ENCODE peak calls at places on chromosomes 6 and 20, in six cellular contexts. T is GM23338, N is lung, I is breast epithelium, E is mammary epithelial cell, V is A549. U is an unnamed sample. For H3K4me1, the result is how much of the 10 kb centered on the place peaks cover.

GRCh38 chr6:66568271-66568670 is 861.2 kb upstream of the EYS start:
- DNase-seq in T (peak), N (no peak), I (no peak), E (no peak), V (peak), U (no peak)

GRCh38 chr6:106103728-106104109 is 17.6 kb downstream of the PRDM1 start:
- DNase-seq in T (no peak), N (no peak), I (no peak), E (peak), V (no peak), U (no peak)

GRCh38 chr6:54441020-54441419 is 132.8 kb downstream of the TINAG start:
- DNase-seq in T (no peak), N (no peak), I (no peak), E (no peak), V (no peak), U (no peak)

GRCh38 chr20:21705466-21706344 is at the start of gene PAX1:
- DNase-seq in T (peak), N (no peak), I (no peak), E (no peak), V (peak), U (no peak)

GRCh38 chr6:163173741-163174140 is 240.8 kb upstream of the QKI start:
- DNase-seq in T (no peak), N (peak), I (no peak), E (no peak), V (no peak), U (no peak)

GRCh38 chr6:159084493-159085091 is 39.8 kb upstream of the TAGAP start:
- DNase-seq in T (no peak), N (no peak), I (no peak), E (peak), V (no peak), U (no peak)

GRCh38 chr6:62283359-62283758 is 2.7 kb downstream of the KHDRBS2 start:
- DNase-seq in T (no peak), N (no peak), I (no peak), E (no peak), V (no peak), U (no peak)

GRCh38 chr6:81562169-81562568 is 190.3 kb downstream of the TENT5A start:
- DNase-seq in T (no peak), N (no peak), I (no peak), E (no peak), V (peak), U (no peak)

GRCh38 chr6:104951677-104952076 is 5.2 kb upstream of the LIN28B start:
- DNase-seq in T (no peak), N (no peak), I (no peak), E (no peak), V (no peak), U (no peak)

GRCh38 chr6:90790058-90790457 is 203.2 kb upstream of the MAP3K7 start:
- DNase-seq in T (no peak), N (no peak), I (no peak), E (peak), V (no peak), U (no peak)

GRCh38 chr6:80489911-80490635 is 383.6 kb downstream of the BCKDHB start:
- DNase-seq in T (no peak), N (no peak), I (no peak), E (peak), V (no peak), U (no peak)

GRCh38 chr6:19736066-19736465 is 101.1 kb upstream of the ID4 start:
- DNase-seq in T (no peak), N (no peak), I (no peak), E (no peak), V (no peak), U (no peak)

GRCh38 chr6:3309391-3310050 is 50.8 kb downstream of the PSMG4 start:
- DNase-seq in T (no peak), N (no peak), I (no peak), E (no peak), V (no peak), U (no peak)

GRCh38 chr6:166281104-166281503 is 27.1 kb downstream of the PRR18 start:
- DNase-seq in T (no peak), N (no peak), I (no peak), E (no peak), V (no peak), U (no peak)

GRCh38 chr6:108118791-108119211 is 44.3 kb upstream of the OSTM1 start:
- DNase-seq in T (no peak), N (no peak), I (no peak), E (no peak), V (no peak), U (no peak)
- H3K4me1 ChIP-seq in T (half or more), N (under half), I (under half), E (under half), V (under half), U (under half)

DNA sequence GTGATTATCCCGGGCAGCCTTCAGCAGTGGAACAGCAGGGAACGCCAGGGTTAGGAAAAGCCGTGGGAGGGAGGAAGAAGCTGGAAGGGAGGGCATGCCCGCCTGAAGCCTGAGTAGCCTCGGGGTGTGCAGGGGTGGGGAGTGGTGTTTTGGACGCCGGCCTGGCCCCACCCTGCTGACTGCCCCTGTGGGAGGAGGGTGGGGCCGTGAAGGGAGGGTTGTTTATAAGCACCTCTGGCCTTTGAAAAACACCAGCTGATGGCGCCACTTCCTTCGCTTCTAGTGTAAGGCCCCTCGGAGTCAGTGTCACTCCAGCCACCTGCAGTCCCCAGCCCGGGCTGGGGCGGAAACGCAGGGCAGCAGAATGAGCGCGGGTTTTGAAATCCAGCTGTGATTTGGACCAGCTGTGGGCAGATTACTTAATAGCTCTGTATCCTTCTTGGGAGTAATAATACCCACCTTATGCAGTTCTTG is 52.8 kb upstream of the BMP6 start:
- DNase-seq in T (peak), N (peak), I (no peak), E (peak), V (peak), U (peak)
- TF ChIP-seq CTCF in T (peak), N (no peak), I (no peak), E (peak), V (no peak), U (no peak)

GRCh38 chr6:1479095-1479494 is 89.7 kb downstream of the FOXF2 start:
- DNase-seq in T (no peak), N (no peak), I (no peak), E (peak), V (no peak), U (no peak)
- H3K4me1 ChIP-seq in T (under half), N (under half), I (under half), E (under half), V (half or more), U (under half)

DNA sequence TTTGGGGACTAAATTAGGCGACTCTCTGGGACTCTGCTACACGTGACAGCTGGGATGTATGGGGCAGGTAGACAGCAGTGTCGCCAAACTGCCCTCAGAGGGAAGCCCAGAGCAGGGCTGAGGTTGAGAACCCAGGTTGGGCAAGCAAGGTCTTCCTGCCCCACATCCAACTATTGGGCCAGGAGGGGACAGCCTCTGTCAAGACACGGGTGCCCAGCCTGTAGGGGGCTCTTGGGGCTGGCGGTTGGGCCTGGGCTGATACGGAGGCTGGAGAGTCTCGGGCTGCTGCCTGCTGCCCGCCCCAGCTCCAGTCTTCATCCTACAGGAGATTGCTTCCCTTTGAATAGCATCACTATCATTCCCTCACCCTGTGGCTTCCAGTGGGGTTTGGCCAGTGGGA is 33.3 kb downstream of the CPNE5 start:
- DNase-seq in T (peak), N (no peak), I (no peak), E (no peak), V (no peak), U (no peak)
- TF ChIP-seq CTCF in T (peak), N (no peak), I (no peak), E (no peak), V (no peak), U (no peak)

DNA sequence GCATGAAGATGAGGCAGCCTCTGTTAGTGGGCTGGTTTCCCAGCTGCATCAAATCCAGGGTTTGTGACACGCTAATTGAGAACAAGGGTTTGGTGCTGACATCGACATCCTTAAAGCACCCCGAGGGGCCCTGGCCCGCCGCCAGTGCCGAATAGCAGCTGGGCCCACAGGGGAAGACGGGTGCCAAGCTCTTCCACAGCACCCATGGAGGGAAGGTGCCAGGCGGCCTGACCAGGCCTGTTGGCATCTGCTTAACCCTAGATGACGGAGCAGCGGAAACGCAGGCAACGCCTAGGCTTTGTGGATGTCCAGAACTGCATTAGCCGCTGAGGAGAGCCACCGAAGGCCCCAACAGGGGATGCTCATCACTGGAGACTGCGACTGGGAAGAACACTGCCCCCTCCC is 16.0 kb downstream of the UQCC2 start:
- DNase-seq in T (no peak), N (no peak), I (no peak), E (no peak), V (no peak), U (no peak)
- H3K4me1 ChIP-seq in T (under half), N (under half), I (under half), E (half or more), V (under half), U (under half)

GRCh38 chr6:39204646-39205244 is 24.5 kb downstream of the KCNK5 start:
- DNase-seq in T (peak), N (no peak), I (no peak), E (no peak), V (no peak), U (no peak)

GRCh38 chr6:39203804-39204495 is 25.3 kb downstream of the KCNK5 start:
- DNase-seq in T (peak), N (peak), I (no peak), E (peak), V (peak), U (no peak)

GRCh38 chr6:39202166-39202565 is 27.1 kb downstream of the KCNK5 start:
- DNase-seq in T (no peak), N (no peak), I (no peak), E (no peak), V (no peak), U (no peak)

GRCh38 chr6:39200498-39201020 is 28.7 kb downstream of the KCNK5 start:
- DNase-seq in T (no peak), N (peak), I (no peak), E (no peak), V (no peak), U (no peak)

GRCh38 chr6:39203398-39203797 is 25.9 kb downstream of the KCNK5 start:
- DNase-seq in T (no peak), N (no peak), I (no peak), E (no peak), V (no peak), U (no peak)
- TF ChIP-seq CTCF in T (no peak), N (no peak), I (no peak), E (no peak), V (no peak), U (no peak)

GRCh38 chr6:14736231-14736953 is 509.5 kb upstream of the JARID2 start:
- DNase-seq in T (no peak), N (no peak), I (no peak), E (no peak), V (no peak), U (no peak)
- H3K4me1 ChIP-seq in T (under half), N (under half), I (under half), E (under half), V (under half), U (under half)

DNA sequence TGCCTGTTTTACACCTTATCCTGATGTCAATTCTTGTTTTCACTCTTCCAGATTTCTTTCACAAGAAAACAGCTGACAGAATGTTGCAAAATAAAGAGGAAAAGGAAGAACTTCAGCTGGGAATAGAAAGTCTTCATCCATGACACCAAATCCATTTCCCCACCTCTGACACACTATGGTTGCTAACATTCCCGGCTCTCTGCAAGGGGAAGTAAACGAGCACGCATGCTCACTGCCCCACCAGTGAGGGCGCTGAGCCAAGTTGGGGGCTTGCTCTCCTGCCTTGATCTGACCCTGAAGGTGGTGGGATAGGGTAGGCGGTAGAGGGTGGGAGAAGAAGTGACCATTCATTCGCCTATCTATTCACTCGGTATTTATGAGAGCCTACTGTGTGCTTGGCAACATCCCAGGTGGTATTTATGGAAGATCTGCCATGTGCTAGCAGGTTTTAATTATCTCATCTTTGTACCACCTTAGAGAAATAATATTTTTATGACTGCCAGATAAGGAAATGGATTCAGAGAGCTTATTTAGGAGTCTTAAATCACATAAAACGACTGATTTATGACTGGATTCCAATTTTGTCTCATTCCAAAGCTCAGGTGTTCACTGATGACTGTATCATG is 206.2 kb downstream of the FOXC1 start:
- DNase-seq in T (peak), N (no peak), I (no peak), E (no peak), V (no peak), U (no peak)
- TF ChIP-seq CTCF in T (peak), N (no peak), I (no peak), E (no peak), V (no peak), U (no peak)

GRCh38 chr6:13302291-13302690 is 26.0 kb downstream of the TBC1D7 start:
- DNase-seq in T (no peak), N (peak), I (no peak), E (no peak), V (no peak), U (no peak)

GRCh38 chr6:13303668-13304017 is 24.7 kb downstream of the TBC1D7 start:
- DNase-seq in T (no peak), N (peak), I (no peak), E (no peak), V (no peak), U (peak)

GRCh38 chr6:13304101-13304500 is 24.2 kb downstream of the TBC1D7 start:
- DNase-seq in T (no peak), N (peak), I (no peak), E (no peak), V (no peak), U (no peak)

GRCh38 chr6:13304580-13305255 is 23.6 kb downstream of the TBC1D7 start:
- DNase-seq in T (no peak), N (peak), I (no peak), E (no peak), V (no peak), U (no peak)

GRCh38 chr6:13302751-13303667 is 25.3 kb downstream of the TBC1D7 start:
- DNase-seq in T (no peak), N (peak), I (no peak), E (peak), V (peak), U (no peak)
- H3K4me1 ChIP-seq in T (under half), N (under half), I (under half), E (under half), V (half or more), U (under half)

DNA sequence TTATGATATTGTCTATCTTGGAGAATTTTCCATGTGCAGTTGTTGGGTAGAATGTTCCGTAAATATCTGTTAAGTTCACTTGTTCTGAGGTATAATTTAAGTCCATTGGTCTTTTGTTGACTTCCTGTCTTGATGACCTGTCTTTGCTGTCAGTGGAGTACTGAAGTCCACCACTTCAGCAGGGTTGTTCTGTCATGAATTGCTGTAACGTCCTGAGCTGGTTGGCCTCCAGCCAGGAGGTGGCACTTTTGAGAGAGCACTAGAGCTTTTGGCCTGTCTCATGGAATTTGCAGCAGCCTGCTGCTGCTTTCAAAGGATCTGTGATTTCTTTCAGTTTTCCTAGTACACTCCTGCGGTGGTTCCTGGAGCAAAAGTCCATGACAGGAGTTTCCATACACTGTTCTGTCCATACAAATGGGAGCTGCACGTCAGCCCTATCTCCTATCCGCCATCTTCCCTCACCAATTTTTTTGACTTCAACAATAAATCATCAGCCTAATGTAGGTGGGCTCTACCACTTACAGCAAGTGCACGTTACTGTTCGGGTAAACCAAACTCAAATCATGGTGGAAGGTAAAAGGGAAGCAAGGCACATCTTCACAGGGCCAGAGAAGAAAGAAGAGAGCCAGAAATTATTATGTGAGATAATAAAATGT is 46.9 kb upstream of the TRERF1 start:
- DNase-seq in T (peak), N (peak), I (no peak), E (no peak), V (no peak), U (no peak)
- TF ChIP-seq CTCF in T (peak), N (no peak), I (no peak), E (no peak), V (no peak), U (no peak)

U was measured in tibial nerve.